ENCODE peak calls at places on chromosome 5, in seven cellular contexts. A, P, K, L, V, R and Q are unnamed samples.

GRCh38 chr5:143085319-143085917 is 315.2 kb downstream of the ARHGAP26 start:
- DNase-seq in L (no peak), A (no peak), P (no peak), R (no peak), K (no peak), V (peak; percentile 53), Q (no peak)

GRCh38 chr5:137039939-137040515 is 459.1 kb downstream of the SPOCK1 start:
- DNase-seq in R (no peak), A (no peak), P (no peak), L (no peak), K (no peak), V (no peak), Q (no peak)

GRCh38 chr5:124714910-124715309 is 31.5 kb downstream of the ZNF608 start:
- DNase-seq in P (no peak), K (no peak), R (no peak), L (no peak), A (no peak), V (no peak), Q (no peak)

GRCh38 chr5:159641371-159642039 is 274.8 kb upstream of the ADRA1B start:
- DNase-seq in R (no peak), K (no peak), V (peak; percentile 26), A (no peak), P (no peak), L (no peak), Q (no peak)

GRCh38 chr5:62043289-62044274 is 262.4 kb upstream of the KIF2A start:
- DNase-seq in V (no peak), R (no peak), A (no peak), L (no peak), K (peak; percentile 65), P (no peak), Q (no peak)

GRCh38 chr5:10762178-10762775 is 1.2 kb upstream of the DAP start:
- DNase-seq in A (no peak), R (peak; percentile 63), K (no peak), V (peak; percentile 48), P (peak; percentile 83), L (peak; percentile 83), Q (no peak)

GRCh38 chr5:136686192-136686872 is 321.0 kb upstream of the TRPC7 start:
- DNase-seq in V (no peak), P (no peak), K (peak; percentile 49), R (no peak), L (no peak), A (no peak), Q (no peak)

GRCh38 chr5:103013933-103014552 is 105.9 kb downstream of the GIN1 start:
- DNase-seq in V (no peak), L (no peak), A (no peak), P (no peak), K (no peak), R (no peak), Q (no peak)

GRCh38 chr5:16936150-16937022 is at the start of gene MYO10:
- DNase-seq in P (peak; percentile 84), V (peak; percentile 73), L (peak; percentile 68), K (peak; percentile 94), A (peak; percentile 41), R (peak; percentile 83), Q (peak; percentile 44)

GRCh38 chr5:14871084-14871572 is 450 bp downstream of the ANKH start:
- DNase-seq in K (peak; percentile 57), P (peak; percentile 73), A (no peak), L (no peak), V (peak; percentile 30), R (peak; percentile 60), Q (no peak)

GRCh38 chr5:97528941-97529340 is 345.9 kb upstream of the RIOK2 start:
- DNase-seq in P (no peak), A (no peak), K (no peak), R (no peak), L (no peak), V (peak; percentile 25), Q (peak; percentile 44)

GRCh38 chr5:80082221-80082620 is 47.1 kb downstream of the THBS4 start:
- DNase-seq in A (no peak), K (no peak), R (no peak), V (no peak), L (no peak), P (no peak), Q (no peak)

GRCh38 chr5:157456301-157456700 is 3.7 kb upstream of the NIPAL4 start:
- DNase-seq in P (no peak), K (peak; percentile 14), R (no peak), L (no peak), A (no peak), V (no peak), Q (no peak)

GRCh38 chr5:137372386-137373160 is 126.6 kb downstream of the SPOCK1 start:
- DNase-seq in R (no peak), P (no peak), V (no peak), A (no peak), K (no peak), L (no peak), Q (no peak)

GRCh38 chr5:135578685-135579341 is at the start of gene CXCL14:
- DNase-seq in P (peak; percentile 72), R (peak; percentile 59), V (no peak), L (no peak), K (peak; percentile 68), A (no peak), Q (no peak)

GRCh38 chr5:2755811-2756210 is 4.3 kb upstream of the IRX2 start:
- DNase-seq in R (no peak), L (peak; percentile 36), A (no peak), P (peak; percentile 21), K (no peak), V (no peak), Q (no peak)

GRCh38 chr5:2756211-2756746 is 4.8 kb upstream of the IRX2 start:
- DNase-seq in P (peak; percentile 45), A (no peak), V (no peak), K (peak; percentile 87), R (no peak), L (peak; percentile 56), Q (no peak)

GRCh38 chr5:2753452-2754409 is 2.3 kb upstream of the IRX2 start:
- DNase-seq in R (no peak), V (no peak), P (peak; percentile 21), K (peak; percentile 68), L (no peak), A (no peak), Q (no peak)

GRCh38 chr5:2755371-2755715 is 3.9 kb upstream of the IRX2 start:
- DNase-seq in K (no peak), R (no peak), V (no peak), L (peak; percentile 50), P (no peak), A (no peak), Q (no peak)

DNA sequence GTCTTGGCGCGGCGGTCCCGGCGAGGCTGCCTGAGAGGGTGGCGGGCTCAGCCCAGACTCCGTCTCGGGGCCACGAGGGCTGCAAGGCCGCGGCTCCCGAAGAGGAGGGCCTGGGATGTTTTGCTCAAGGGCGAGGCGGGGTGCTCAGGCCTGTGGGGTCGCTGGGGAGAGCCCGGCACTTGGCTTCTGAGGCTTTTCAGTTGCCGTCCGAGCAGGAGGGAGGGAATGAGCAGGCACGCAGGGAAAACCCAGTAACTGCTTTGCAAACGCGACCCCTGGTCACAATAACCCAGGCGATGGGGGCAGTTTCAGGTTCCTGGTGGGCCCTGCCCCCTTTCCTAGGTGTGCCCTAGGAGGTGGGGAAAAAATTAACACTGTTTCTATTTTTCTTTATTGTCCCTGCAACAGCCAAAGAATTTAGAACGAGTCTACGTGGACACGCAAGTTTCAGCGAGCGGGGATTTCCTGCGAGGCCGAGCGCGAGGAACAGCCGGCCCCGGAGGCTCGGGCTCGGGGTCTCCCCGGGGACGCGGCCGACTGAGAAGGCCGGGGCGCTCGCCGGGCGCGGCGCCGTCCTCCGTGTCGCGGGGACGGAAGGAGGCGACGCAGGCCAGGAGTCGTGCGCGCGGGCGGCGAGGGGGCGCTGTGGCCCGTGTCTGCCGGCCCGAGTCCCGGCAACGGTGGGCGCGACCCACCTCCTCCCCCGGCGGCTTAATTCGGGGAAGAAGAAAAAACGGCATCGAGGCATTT is 3.3 kb upstream of the IRX2 start:
- DNase-seq in A (no peak), L (peak; percentile 48), K (peak; percentile 62), P (peak; percentile 54), R (no peak), V (no peak), Q (no peak)
- H3K27me3 ChIP-seq in A (no peaks in the 10 kb centered on the region), L (peaks cover 22% of the 10 kb centered on the region), K (peaks cover 22% of the 10 kb centered on the region), P (no peaks in the 10 kb centered on the region), R (peaks cover 51% of the 10 kb centered on the region), V (peaks cover 97% of the 10 kb centered on the region), Q (peaks cover 50% of the 10 kb centered on the region)

GRCh38 chr5:131068893-131069643 is 96.0 kb downstream of the HINT1 start:
- DNase-seq in K (no peak), A (peak; percentile 18), L (no peak), R (peak; percentile 67), P (no peak), V (no peak), Q (no peak)
- H3K27me3 ChIP-seq in K (no peaks in the 10 kb centered on the region), A (no peaks in the 10 kb centered on the region), L (no peaks in the 10 kb centered on the region), R (no peaks in the 10 kb centered on the region), P (no peaks in the 10 kb centered on the region), V (no peaks in the 10 kb centered on the region), Q (no peaks in the 10 kb centered on the region)

DNA sequence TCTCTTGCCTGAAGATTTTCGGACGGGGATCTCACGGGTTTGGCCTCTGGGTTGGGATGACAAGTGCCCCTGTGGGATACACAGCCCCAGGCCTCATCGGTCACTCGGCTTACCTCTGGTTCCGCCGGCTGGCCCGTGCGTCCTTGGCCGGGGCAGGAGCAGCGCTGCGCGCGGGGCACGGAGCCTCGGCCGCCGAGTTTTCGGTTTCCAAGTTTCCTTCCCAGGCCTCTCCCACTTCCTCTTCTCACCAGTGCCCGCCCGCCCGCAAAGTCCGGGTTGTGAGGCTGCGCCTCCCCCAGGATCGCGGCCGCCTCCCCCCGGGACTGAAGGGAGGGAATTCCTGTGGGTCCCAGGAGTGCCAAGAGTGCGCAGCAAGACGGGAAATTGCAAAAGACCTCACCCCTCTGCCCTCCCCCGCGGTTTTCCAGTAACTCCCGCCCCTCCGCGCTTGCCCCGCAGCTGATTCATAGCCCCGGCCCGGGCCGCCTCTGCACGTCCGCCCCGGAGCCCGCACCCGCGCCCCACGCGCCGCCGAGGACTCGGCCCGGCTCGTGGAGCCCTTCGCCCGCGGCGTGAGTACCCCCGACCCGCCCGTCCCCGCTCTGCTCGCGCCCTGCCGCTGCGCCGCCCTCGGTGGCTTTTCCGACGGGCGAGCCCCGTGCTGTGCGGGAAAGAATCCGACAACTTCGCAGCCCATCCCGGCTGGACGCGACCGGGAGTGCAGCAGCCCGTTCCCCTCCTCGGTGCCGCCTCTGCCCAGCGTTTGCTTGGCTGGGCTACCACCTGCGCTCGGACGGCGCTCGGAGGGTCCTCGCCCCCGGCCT is at the start of gene OSMR:
- DNase-seq in P (peak; percentile 99), V (peak; percentile 93), K (peak; percentile 80), A (no peak), L (peak; percentile 94), R (peak; percentile 82), Q (peak; percentile 97)
- H3K27me3 ChIP-seq in P (no peaks in the 10 kb centered on the region), V (peaks cover 51% of the 10 kb centered on the region), K (peaks cover 17% of the 10 kb centered on the region), A (peaks cover 2% of the 10 kb centered on the region), L (no peaks in the 10 kb centered on the region), R (no peaks in the 10 kb centered on the region), Q (no peaks in the 10 kb centered on the region)

GRCh38 chr5:6355294-6355693 is 23.1 kb downstream of the MED10 start:
- DNase-seq in L (no peak), A (no peak), V (no peak), P (peak; percentile 54), R (no peak), K (no peak), Q (no peak)
- H3K27me3 ChIP-seq in L (no peaks in the 10 kb centered on the region), A (no peaks in the 10 kb centered on the region), V (no peaks in the 10 kb centered on the region), P (no peaks in the 10 kb centered on the region), R (no peaks in the 10 kb centered on the region), K (no peaks in the 10 kb centered on the region), Q (no peaks in the 10 kb centered on the region)